ENCODE peak calls at places on chromosomes 5 and 9, in ten cellular contexts. T is endodermal cell, H is MM.1S, L is H9, Q is HepG2, C is fibroblast of lung, S is Karpas-422, G is mesenchymal stem cell, N is trophoblast cell, A is kidney. X is an unnamed sample.
A peak's percentile ranks its signal among the peaks of the same experiment; 100 is the strongest.

GRCh38 chr9:131500939-131501541 is 1.7 kb upstream of the POMT1 start:
- DNase-seq in Q (no peak), A (no peak), L (no peak), N (no peak), G (peak; percentile 80), T (no peak), H (peak; percentile 81), S (no peak), C (peak; percentile 47), X (no peak)

GRCh38 chr5:116573279-116573616 is 1.4 kb downstream of the SEMA6A start:
- DNase-seq in H (no peak), C (no peak), A (peak; percentile 80), N (no peak), S (no peak), G (peak; percentile 56), L (no peak), T (peak; percentile 77), Q (no peak), X (peak; percentile 55)

GRCh38 chr9:134399435-134400056 is 73.3 kb downstream of the RXRA start:
- DNase-seq in G (peak; percentile 48), T (peak; percentile 80), Q (no peak), H (peak; percentile 21), A (no peak), N (peak; percentile 53), C (peak; percentile 49), S (peak; percentile 61), L (no peak), X (no peak)

GRCh38 chr5:137794863-137795262 is 40.7 kb upstream of the HNRNPA0 start:
- DNase-seq in C (no peak), S (no peak), G (no peak), L (peak; percentile 45), H (no peak), A (peak; percentile 57), N (no peak), Q (no peak), T (peak; percentile 48), X (no peak)

GRCh38 chr5:159547466-159548195 is 217.3 kb upstream of the IL12B start:
- DNase-seq in N (no peak), H (no peak), Q (no peak), G (no peak), A (no peak), C (peak; percentile 6), L (no peak), T (no peak), S (no peak), X (no peak)

GRCh38 chr9:128316421-128316820 is 5.8 kb downstream of the TRUB2 start:
- DNase-seq in A (no peak), C (no peak), G (no peak), T (no peak), H (no peak), S (no peak), Q (no peak), L (no peak), N (no peak), X (no peak)

GRCh38 chr9:123757960-123758359 is 172.0 kb downstream of the DENND1A start:
- DNase-seq in T (no peak), L (no peak), S (no peak), C (no peak), G (no peak), Q (no peak), N (no peak), H (no peak), A (no peak), X (no peak)

GRCh38 chr5:143030349-143030748 is 260.2 kb downstream of the ARHGAP26 start:
- DNase-seq in S (peak; percentile 68), A (no peak), C (no peak), Q (no peak), G (no peak), L (no peak), N (no peak), H (no peak), T (no peak), X (no peak)

GRCh38 chr5:132557425-132557805 is 638 bp downstream of the RAD50 start:
- DNase-seq in H (peak; percentile 51), S (peak; percentile 84), G (peak; percentile 44), L (peak; percentile 63), A (no peak), T (peak; percentile 79), Q (peak; percentile 82), N (peak; percentile 78), C (peak; percentile 44), X (peak; percentile 83)

GRCh38 chr5:132751444-132751843 is 4.2 kb downstream of the CCNI2 start:
- DNase-seq in A (no peak), T (no peak), Q (no peak), G (no peak), S (no peak), N (no peak), H (peak; percentile 29), C (peak; percentile 77), L (no peak), X (no peak)

GRCh38 chr5:64594601-64595518 is 89.0 kb downstream of the RGS7BP start:
- DNase-seq in G (peak; percentile 3), H (no peak), C (peak; percentile 0), S (peak; percentile 53), L (peak; percentile 61), T (peak; percentile 75), Q (no peak), A (no peak), N (no peak), X (no peak)

GRCh38 chr5:43729846-43730478 is 127.0 kb downstream of the NNT start:
- DNase-seq in H (peak; percentile 31), L (no peak), G (peak; percentile 29), Q (peak; percentile 15), T (no peak), N (no peak), C (peak; percentile 80), S (peak; percentile 73), A (no peak), X (no peak)

GRCh38 chr5:127112347-127112864 is 39.1 kb upstream of the C5orf63 start:
- DNase-seq in A (no peak), L (no peak), S (no peak), N (no peak), Q (no peak), H (no peak), G (no peak), C (peak; percentile 10), T (no peak), X (no peak)

GRCh38 chr9:70130266-70130665 is 86.6 kb downstream of the MAMDC2 start:
- DNase-seq in Q (no peak), A (no peak), N (peak; percentile 83), L (no peak), H (no peak), G (no peak), C (no peak), T (no peak), S (no peak), X (no peak)

GRCh38 chr5:18037718-18038117 is 403.5 kb downstream of the TAF11L14 start:
- DNase-seq in H (no peak), Q (no peak), L (no peak), C (no peak), T (no peak), N (no peak), G (no peak), A (no peak), S (no peak), X (no peak)

DNA sequence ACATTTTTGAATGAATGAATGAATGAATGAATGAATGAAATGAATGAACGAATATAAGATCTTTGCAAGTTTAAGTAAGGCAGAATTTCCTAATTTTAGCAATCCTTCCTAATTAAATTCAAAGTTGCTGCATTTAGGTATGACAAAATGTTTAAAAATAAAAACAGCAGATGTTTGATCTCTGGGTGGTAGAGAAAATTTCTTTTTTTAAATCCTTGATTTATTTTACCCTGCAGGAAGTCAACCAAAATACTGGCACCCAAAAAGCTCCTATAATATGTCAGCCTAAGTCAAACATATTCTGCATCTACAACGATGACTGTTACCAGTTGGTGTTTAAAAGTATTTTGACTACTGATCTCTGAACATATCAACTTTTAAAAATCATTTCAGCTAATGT is 58.4 kb downstream of the TTC39B start:
- DNase-seq in T (no peak), S (no peak), H (no peak), Q (no peak), L (no peak), A (no peak), N (no peak), G (no peak), C (no peak), X (no peak)
- H3K4me1 ChIP-seq in T (peaks cover 8% of the 10 kb centered on the region), S (no peaks in the 10 kb centered on the region), H (no peaks in the 10 kb centered on the region), Q (peaks cover 34% of the 10 kb centered on the region), L (peaks cover 10% of the 10 kb centered on the region), A (no peaks in the 10 kb centered on the region), N (no peaks in the 10 kb centered on the region), G (peaks cover 11% of the 10 kb centered on the region), C (peaks cover 6% of the 10 kb centered on the region), X (no peaks in the 10 kb centered on the region)

DNA sequence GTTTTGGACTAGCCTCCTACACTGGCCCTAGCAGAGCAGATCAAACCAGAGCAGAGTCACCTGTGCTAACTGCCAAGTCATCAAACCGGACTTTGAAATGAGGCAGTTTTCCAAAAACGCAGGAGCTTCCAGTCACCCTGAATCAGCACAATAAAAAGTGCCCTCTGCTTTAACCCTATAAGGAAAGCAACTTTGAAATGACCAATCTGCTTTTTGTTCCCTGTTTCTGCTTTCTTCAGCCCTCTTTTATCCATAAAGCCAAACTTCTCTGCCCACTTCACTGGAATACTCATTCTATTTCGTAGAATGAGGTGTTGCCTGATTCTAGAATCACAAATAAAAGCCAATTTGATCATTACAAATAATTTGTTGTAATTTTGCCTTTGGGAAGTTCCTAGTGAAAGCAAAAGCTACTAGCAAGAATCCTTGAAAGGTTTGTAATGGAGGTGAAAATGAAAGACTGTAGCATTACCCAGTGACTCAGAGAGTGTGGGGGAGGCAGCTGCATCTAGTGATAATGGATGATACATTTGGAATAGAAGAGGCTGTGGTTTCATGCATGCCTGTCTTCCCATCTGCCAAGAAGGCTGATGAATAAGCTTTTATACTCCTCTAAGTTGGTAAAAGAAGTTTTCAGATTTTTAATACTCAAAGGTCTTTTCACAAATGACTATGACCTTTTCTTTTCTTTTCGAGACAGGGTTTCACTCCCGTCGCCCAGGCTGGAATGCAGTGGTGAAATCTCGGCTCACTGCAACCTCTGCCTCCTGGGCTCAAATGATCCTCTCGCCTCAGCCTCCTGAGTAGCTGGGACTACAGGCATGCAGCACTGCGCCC is 14.9 kb downstream of the SPAAR start:
- DNase-seq in T (no peak), A (no peak), Q (no peak), L (no peak), C (peak; percentile 90), S (no peak), N (peak; percentile 49), H (peak; percentile 68), G (peak; percentile 87), X (peak; percentile 85)
- H3K9ac ChIP-seq in T (no peak overlapping the region), A (no peak overlapping the region), Q (no peak overlapping the region), L (no peak overlapping the region), C (no peak overlapping the region), S (no peak overlapping the region), N (no peak overlapping the region), H (no peak overlapping the region), G (peak overlapping the region; percentile 88), X (peak overlapping the region; percentile 58)

GRCh38 chr9:13445123-13445522 is 165.6 kb upstream of the MPDZ start:
- DNase-seq in T (no peak), H (no peak), S (no peak), G (no peak), L (no peak), A (no peak), Q (no peak), C (peak; percentile 32), N (no peak), X (no peak)
- H3K27ac ChIP-seq in T (no peak overlapping the region), H (no peak overlapping the region), S (no peak overlapping the region), G (no peak overlapping the region), L (no peak overlapping the region), A (no peak overlapping the region), Q (no peak overlapping the region), C (no peak overlapping the region), N (no peak overlapping the region), X (no peak overlapping the region)

DNA sequence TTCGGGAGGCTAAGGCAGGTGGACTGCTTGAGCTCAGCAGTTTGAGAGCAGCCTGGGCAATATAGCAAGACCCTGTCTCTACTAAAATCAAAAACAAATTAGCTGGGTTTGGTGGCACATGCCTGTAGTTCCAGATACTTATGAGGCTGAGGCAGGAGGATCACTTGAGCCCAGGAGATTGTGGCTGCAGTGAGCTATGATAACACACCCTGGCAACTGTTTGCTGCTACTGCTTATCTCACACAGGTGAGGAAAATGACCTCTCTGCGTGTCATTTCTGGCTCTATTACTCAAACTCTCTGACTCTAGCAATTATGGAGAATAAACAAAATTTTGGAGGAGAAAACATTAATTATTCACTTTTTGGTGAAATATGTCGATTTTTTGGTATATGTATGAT is 45.3 kb upstream of the TMC1 start:
- DNase-seq in T (no peak), L (no peak), H (no peak), S (no peak), G (no peak), A (no peak), C (no peak), Q (no peak), N (peak; percentile 14), X (peak; percentile 32)
- H3K4me1 ChIP-seq in T (no peaks in the 10 kb centered on the region), L (no peaks in the 10 kb centered on the region), H (peaks cover 10% of the 10 kb centered on the region), S (no peaks in the 10 kb centered on the region), G (peaks cover 16% of the 10 kb centered on the region), A (peaks cover 8% of the 10 kb centered on the region), C (peaks cover 4% of the 10 kb centered on the region), Q (peaks cover 31% of the 10 kb centered on the region), N (peaks cover 2% of the 10 kb centered on the region), X (peaks cover 18% of the 10 kb centered on the region)

X was measured in colonic mucosa.